ENCODE peak calls at places on chromosomes 4 and X, in ten cellular contexts. One of them, this sample, is unnamed.

GRCh38 chr4:146255874-146256273 is 41.5 kb downstream of the REELD1 start:
- DNase-seq in endothelial cell: no peak
- DNase-seq in AG09309: peak; percentile 59
- DNase-seq in GM13977: no peak
- DNase-seq in astrocyte of the spinal cord: peak; percentile 68
- DNase-seq in pancreas: no peak
- DNase-seq in brain microvascular endothelial cell: peak; percentile 87
- DNase-seq in lung: no peak
- DNase-seq in natural killer cell: no peak
- DNase-seq in CD4-positive, alpha-beta T cell: no peak
- DNase-seq in this sample: no peak

GRCh38 chr4:148694702-148695101 is 252.5 kb upstream of the NR3C2 start:
- DNase-seq in endothelial cell: no peak
- DNase-seq in AG09309: no peak
- DNase-seq in GM13977: no peak
- DNase-seq in astrocyte of the spinal cord: no peak
- DNase-seq in pancreas: no peak
- DNase-seq in brain microvascular endothelial cell: no peak
- DNase-seq in lung: no peak
- DNase-seq in natural killer cell: no peak
- DNase-seq in CD4-positive, alpha-beta T cell: no peak
- DNase-seq in this sample: no peak

GRCh38 chrX:12825801-12826200 is 34.6 kb downstream of the PRPS2 start:
- DNase-seq in endothelial cell: no peak
- DNase-seq in AG09309: no peak
- DNase-seq in GM13977: no peak
- DNase-seq in astrocyte of the spinal cord: peak; percentile 15
- DNase-seq in pancreas: no peak
- DNase-seq in brain microvascular endothelial cell: peak; percentile 39
- DNase-seq in lung: no peak
- DNase-seq in natural killer cell: no peak
- DNase-seq in CD4-positive, alpha-beta T cell: no peak
- DNase-seq in this sample: no peak

GRCh38 chr4:78753091-78753490 is 23.1 kb upstream of the BMP2K start:
- DNase-seq in endothelial cell: no peak
- DNase-seq in AG09309: no peak
- DNase-seq in GM13977: no peak
- DNase-seq in astrocyte of the spinal cord: no peak
- DNase-seq in pancreas: no peak
- DNase-seq in brain microvascular endothelial cell: no peak
- DNase-seq in lung: no peak
- DNase-seq in natural killer cell: no peak
- DNase-seq in CD4-positive, alpha-beta T cell: no peak
- DNase-seq in this sample: no peak

GRCh38 chr4:20074450-20074849 is 177.3 kb upstream of the SLIT2 start:
- DNase-seq in endothelial cell: no peak
- DNase-seq in AG09309: no peak
- DNase-seq in GM13977: no peak
- DNase-seq in astrocyte of the spinal cord: peak; percentile 17
- DNase-seq in pancreas: no peak
- DNase-seq in brain microvascular endothelial cell: peak; percentile 35
- DNase-seq in lung: no peak
- DNase-seq in natural killer cell: no peak
- DNase-seq in CD4-positive, alpha-beta T cell: no peak
- DNase-seq in this sample: no peak

GRCh38 chr4:32499176-32499575 is 1779.0 kb downstream of the PCDH7 start:
- DNase-seq in endothelial cell: no peak
- DNase-seq in AG09309: peak; percentile 5
- DNase-seq in GM13977: no peak
- DNase-seq in astrocyte of the spinal cord: peak; percentile 76
- DNase-seq in pancreas: no peak
- DNase-seq in brain microvascular endothelial cell: peak; percentile 93
- DNase-seq in lung: no peak
- DNase-seq in natural killer cell: no peak
- DNase-seq in CD4-positive, alpha-beta T cell: no peak
- DNase-seq in this sample: no peak

GRCh38 chrX:555589-556220 is 74.9 kb upstream of the SHOX start:
- DNase-seq in endothelial cell: no peak
- DNase-seq in AG09309: no peak
- DNase-seq in GM13977: no peak
- DNase-seq in astrocyte of the spinal cord: no peak
- DNase-seq in pancreas: no peak
- DNase-seq in brain microvascular endothelial cell: no peak
- DNase-seq in lung: peak; percentile 11
- DNase-seq in natural killer cell: no peak
- DNase-seq in CD4-positive, alpha-beta T cell: no peak
- DNase-seq in this sample: no peak

GRCh38 chrX:109624641-109625311 is at the start of gene KCNE5:
- DNase-seq in endothelial cell: peak; percentile 21
- DNase-seq in AG09309: no peak
- DNase-seq in GM13977: peak; percentile 28
- DNase-seq in astrocyte of the spinal cord: no peak
- DNase-seq in pancreas: peak; percentile 36
- DNase-seq in brain microvascular endothelial cell: no peak
- DNase-seq in lung: no peak
- DNase-seq in natural killer cell: no peak
- DNase-seq in CD4-positive, alpha-beta T cell: no peak
- DNase-seq in this sample: no peak

GRCh38 chrX:36436286-36436860 is 516.8 kb downstream of the CFAP47 start:
- DNase-seq in endothelial cell: no peak
- DNase-seq in AG09309: no peak
- DNase-seq in GM13977: no peak
- DNase-seq in astrocyte of the spinal cord: no peak
- DNase-seq in pancreas: no peak
- DNase-seq in brain microvascular endothelial cell: no peak
- DNase-seq in lung: no peak
- DNase-seq in natural killer cell: no peak
- DNase-seq in CD4-positive, alpha-beta T cell: no peak
- DNase-seq in this sample: no peak

GRCh38 chr4:15145709-15146108 is 143.4 kb downstream of the CPEB2 start:
- DNase-seq in endothelial cell: no peak
- DNase-seq in AG09309: no peak
- DNase-seq in GM13977: no peak
- DNase-seq in astrocyte of the spinal cord: no peak
- DNase-seq in pancreas: no peak
- DNase-seq in brain microvascular endothelial cell: no peak
- DNase-seq in lung: no peak
- DNase-seq in natural killer cell: no peak
- DNase-seq in CD4-positive, alpha-beta T cell: no peak
- DNase-seq in this sample: no peak

GRCh38 chr4:15149842-15150592 is 147.7 kb downstream of the CPEB2 start:
- DNase-seq in endothelial cell: peak; percentile 27
- DNase-seq in AG09309: peak; percentile 41
- DNase-seq in GM13977: peak; percentile 26
- DNase-seq in astrocyte of the spinal cord: peak; percentile 86
- DNase-seq in pancreas: peak; percentile 46
- DNase-seq in brain microvascular endothelial cell: peak; percentile 83
- DNase-seq in lung: peak; percentile 66
- DNase-seq in natural killer cell: no peak
- DNase-seq in CD4-positive, alpha-beta T cell: no peak
- DNase-seq in this sample: no peak

GRCh38 chrX:397575-397974 is 10.9 kb upstream of the PPP2R3B start:
- DNase-seq in endothelial cell: no peak
- DNase-seq in AG09309: no peak
- DNase-seq in GM13977: no peak
- DNase-seq in astrocyte of the spinal cord: peak; percentile 59
- DNase-seq in pancreas: no peak
- DNase-seq in brain microvascular endothelial cell: peak; percentile 85
- DNase-seq in lung: no peak
- DNase-seq in natural killer cell: no peak
- DNase-seq in CD4-positive, alpha-beta T cell: no peak
- DNase-seq in this sample: no peak

GRCh38 chrX:32893751-32894150 is 317.6 kb downstream of the DMD start:
- DNase-seq in endothelial cell: no peak
- DNase-seq in AG09309: no peak
- DNase-seq in GM13977: no peak
- DNase-seq in astrocyte of the spinal cord: no peak
- DNase-seq in pancreas: no peak
- DNase-seq in brain microvascular endothelial cell: no peak
- DNase-seq in lung: no peak
- DNase-seq in natural killer cell: no peak
- DNase-seq in CD4-positive, alpha-beta T cell: no peak
- DNase-seq in this sample: no peak

GRCh38 chrX:11555759-11556158 is 110.0 kb downstream of the ARHGAP6 start:
- DNase-seq in endothelial cell: no peak
- DNase-seq in AG09309: no peak
- DNase-seq in GM13977: no peak
- DNase-seq in astrocyte of the spinal cord: no peak
- DNase-seq in pancreas: no peak
- DNase-seq in brain microvascular endothelial cell: peak; percentile 45
- DNase-seq in lung: no peak
- DNase-seq in natural killer cell: no peak
- DNase-seq in CD4-positive, alpha-beta T cell: no peak
- DNase-seq in this sample: no peak

GRCh38 chr4:78557841-78558240 is 6.3 kb downstream of the ANXA3 start:
- DNase-seq in endothelial cell: no peak
- DNase-seq in AG09309: no peak
- DNase-seq in GM13977: no peak
- DNase-seq in astrocyte of the spinal cord: no peak
- DNase-seq in pancreas: no peak
- DNase-seq in brain microvascular endothelial cell: no peak
- DNase-seq in lung: no peak
- DNase-seq in natural killer cell: no peak
- DNase-seq in CD4-positive, alpha-beta T cell: no peak
- DNase-seq in this sample: no peak

GRCh38 chr4:2009651-2010233 is 968 bp upstream of the NELFA start:
- DNase-seq in endothelial cell: peak; percentile 69
- DNase-seq in AG09309: no peak
- DNase-seq in GM13977: peak; percentile 69
- DNase-seq in astrocyte of the spinal cord: peak; percentile 45
- DNase-seq in pancreas: peak; percentile 65
- DNase-seq in brain microvascular endothelial cell: peak; percentile 41
- DNase-seq in lung: peak; percentile 59
- DNase-seq in natural killer cell: peak; percentile 58
- DNase-seq in CD4-positive, alpha-beta T cell: peak; percentile 23
- DNase-seq in this sample: peak; percentile 31
- TF ChIP-seq CTCF in endothelial cell: no peak
- TF ChIP-seq CTCF in AG09309: no peak
- TF ChIP-seq CTCF in GM13977: no peak
- TF ChIP-seq CTCF in astrocyte of the spinal cord: peak; percentile 43
- TF ChIP-seq CTCF in pancreas: no peak
- TF ChIP-seq CTCF in brain microvascular endothelial cell: peak; percentile 60
- TF ChIP-seq CTCF in lung: no peak
- TF ChIP-seq CTCF in natural killer cell: no peak
- TF ChIP-seq CTCF in CD4-positive, alpha-beta T cell: peak; percentile 5
- TF ChIP-seq CTCF in this sample: no peak

DNA sequence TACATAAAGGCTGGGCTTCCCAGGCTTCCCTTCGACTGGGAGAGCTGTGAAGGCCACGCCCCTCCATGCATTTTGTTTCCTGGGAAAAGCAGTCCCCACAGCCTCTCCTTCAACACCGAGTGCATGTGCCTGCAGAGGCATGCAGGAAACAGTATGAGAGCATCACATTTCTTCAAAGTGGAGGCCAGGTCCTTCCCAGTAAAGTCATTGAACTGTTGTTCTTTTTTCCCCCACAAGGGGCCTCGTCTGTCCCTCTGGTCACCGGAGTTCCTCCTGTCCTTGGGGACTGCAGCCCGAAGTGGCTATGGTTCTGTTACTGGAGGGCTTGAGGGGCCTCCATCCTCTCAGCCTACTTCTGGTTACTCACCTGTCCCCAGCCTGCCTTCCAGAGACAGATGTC is 56.0 kb downstream of the RAI2 start:
- DNase-seq in endothelial cell: peak; percentile 17
- DNase-seq in AG09309: no peak
- DNase-seq in GM13977: no peak
- DNase-seq in astrocyte of the spinal cord: no peak
- DNase-seq in pancreas: no peak
- DNase-seq in brain microvascular endothelial cell: no peak
- DNase-seq in lung: no peak
- DNase-seq in natural killer cell: no peak
- DNase-seq in CD4-positive, alpha-beta T cell: no peak
- DNase-seq in this sample: no peak
- TF ChIP-seq CTCF in endothelial cell: peak; percentile 28
- TF ChIP-seq CTCF in AG09309: peak; percentile 11
- TF ChIP-seq CTCF in GM13977: no peak
- TF ChIP-seq CTCF in astrocyte of the spinal cord: no peak
- TF ChIP-seq CTCF in pancreas: no peak
- TF ChIP-seq CTCF in brain microvascular endothelial cell: peak; percentile 12
- TF ChIP-seq CTCF in lung: no peak
- TF ChIP-seq CTCF in natural killer cell: no peak
- TF ChIP-seq CTCF in CD4-positive, alpha-beta T cell: no peak
- TF ChIP-seq CTCF in this sample: no peak

DNA sequence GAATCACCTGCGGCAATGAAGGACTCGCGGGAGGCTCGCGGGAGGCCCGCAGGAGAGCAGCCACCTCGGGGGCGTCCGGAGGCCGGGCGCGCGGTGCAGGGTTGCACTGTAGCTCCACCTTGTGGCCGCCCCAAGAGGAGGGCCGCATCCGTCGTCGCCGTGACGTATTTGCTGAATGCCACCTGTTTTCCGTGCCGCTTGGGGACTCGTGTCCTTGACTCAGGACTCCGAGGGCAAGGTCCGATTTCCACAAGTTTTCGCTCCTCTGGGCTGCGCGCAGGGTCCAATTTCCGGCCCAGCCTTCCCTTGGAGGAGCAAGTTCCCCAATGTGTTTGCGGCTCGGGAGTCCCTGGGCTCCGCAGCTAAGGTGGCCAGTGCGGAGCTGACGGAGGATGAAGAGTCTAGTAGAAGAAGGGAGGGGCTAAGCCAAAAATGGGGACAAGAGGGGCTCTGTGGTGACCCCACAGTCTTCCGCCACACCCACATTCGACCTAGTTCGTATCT is 10.7 kb upstream of the DLG3 start:
- DNase-seq in endothelial cell: peak; percentile 66
- DNase-seq in AG09309: no peak
- DNase-seq in GM13977: peak; percentile 79
- DNase-seq in astrocyte of the spinal cord: peak; percentile 42
- DNase-seq in pancreas: peak; percentile 76
- DNase-seq in brain microvascular endothelial cell: no peak
- DNase-seq in lung: peak; percentile 62
- DNase-seq in natural killer cell: peak; percentile 73
- DNase-seq in CD4-positive, alpha-beta T cell: peak; percentile 65
- DNase-seq in this sample: peak; percentile 60
- TF ChIP-seq CTCF in endothelial cell: peak; percentile 51
- TF ChIP-seq CTCF in AG09309: peak; percentile 75
- TF ChIP-seq CTCF in GM13977: peak; percentile 71
- TF ChIP-seq CTCF in astrocyte of the spinal cord: peak; percentile 62
- TF ChIP-seq CTCF in pancreas: peak; percentile 63
- TF ChIP-seq CTCF in brain microvascular endothelial cell: peak; percentile 74
- TF ChIP-seq CTCF in lung: peak; percentile 34
- TF ChIP-seq CTCF in natural killer cell: peak; percentile 60
- TF ChIP-seq CTCF in CD4-positive, alpha-beta T cell: peak; percentile 69
- TF ChIP-seq CTCF in this sample: no peak

DNA sequence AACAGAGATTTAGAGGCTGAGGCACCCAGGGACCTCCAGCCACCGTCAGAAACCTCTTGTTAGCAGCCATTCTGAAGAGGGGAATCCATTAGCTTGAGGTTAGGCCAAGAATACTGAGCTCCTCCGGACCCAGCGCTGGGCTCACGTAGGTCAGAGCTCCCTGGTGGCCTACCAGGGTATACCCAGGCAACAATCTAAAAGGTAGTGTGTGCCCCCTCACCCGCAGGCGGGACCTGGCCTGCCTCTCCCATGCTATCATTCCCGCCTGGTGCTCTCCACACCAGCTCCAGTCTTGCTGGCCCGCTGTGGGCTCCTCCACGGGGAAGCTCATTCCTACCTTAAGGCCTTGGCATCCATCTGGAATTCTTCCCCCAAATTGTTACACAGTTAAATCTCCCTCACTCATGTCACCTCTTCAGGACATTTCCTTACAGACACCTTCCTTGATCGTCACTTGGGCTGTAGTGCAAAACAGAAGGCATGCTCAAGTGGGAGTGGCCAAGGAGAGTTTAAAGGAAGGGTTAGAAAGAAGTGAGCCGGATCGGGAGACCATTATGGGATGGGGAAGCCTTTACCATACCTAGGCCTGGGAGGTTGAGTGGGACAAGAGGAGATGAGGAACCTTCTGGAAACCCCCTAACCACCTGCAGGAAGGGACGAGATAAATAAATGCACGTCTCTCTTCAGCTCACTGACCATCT is 102.5 kb downstream of the UCHL1 start:
- DNase-seq in endothelial cell: peak; percentile 38
- DNase-seq in AG09309: no peak
- DNase-seq in GM13977: no peak
- DNase-seq in astrocyte of the spinal cord: no peak
- DNase-seq in pancreas: no peak
- DNase-seq in brain microvascular endothelial cell: no peak
- DNase-seq in lung: peak; percentile 42
- DNase-seq in natural killer cell: no peak
- DNase-seq in CD4-positive, alpha-beta T cell: no peak
- DNase-seq in this sample: no peak
- TF ChIP-seq CTCF in endothelial cell: no peak
- TF ChIP-seq CTCF in AG09309: no peak
- TF ChIP-seq CTCF in GM13977: no peak
- TF ChIP-seq CTCF in astrocyte of the spinal cord: no peak
- TF ChIP-seq CTCF in pancreas: no peak
- TF ChIP-seq CTCF in brain microvascular endothelial cell: peak; percentile 18
- TF ChIP-seq CTCF in lung: no peak
- TF ChIP-seq CTCF in natural killer cell: no peak
- TF ChIP-seq CTCF in CD4-positive, alpha-beta T cell: no peak
- TF ChIP-seq CTCF in this sample: no peak